ENCODE peak calls at places on chromosomes 12 and 14, in four cellular contexts. S, R, O and B are unnamed samples.

GRCh38 chr12:27782481-27782880 is 2.4 kb upstream of the MANSC4 start:
- DNase-seq in R (no peak), O (no peak), S (no peak), B (no peak)

GRCh38 chr12:8562310-8562709 is 21.6 kb upstream of the CLEC4E start:
- DNase-seq in O (no peak), S (no peak), R (no peak), B (peak)

GRCh38 chr12:50550530-50551223 is 45.9 kb downstream of the DIP2B start:
- DNase-seq in R (no peak), O (no peak), S (peak), B (peak)

GRCh38 chr12:113259499-113259953 is 38.3 kb downstream of the TPCN1 start:
- DNase-seq in R (peak), S (no peak), O (peak), B (no peak)

GRCh38 chr12:88309546-88309945 is 167.4 kb downstream of the TMTC3 start:
- DNase-seq in R (no peak), S (peak), O (peak), B (peak)

GRCh38 chr14:65356327-65356836 is 56.1 kb upstream of the FUT8 start:
- DNase-seq in R (no peak), O (peak), S (peak), B (peak)

GRCh38 chr14:43105305-43105704 is 1401.8 kb downstream of the FSCB start:
- DNase-seq in R (no peak), S (no peak), O (no peak), B (no peak)

GRCh38 chr14:24160850-24161804 is at the start of gene IRF9:
- DNase-seq in O (peak), R (peak), S (peak), B (peak)

GRCh38 chr12:23954332-23954731 is 4.9 kb upstream of the SOX5 start:
- DNase-seq in R (no peak), S (no peak), O (peak), B (no peak)

GRCh38 chr12:49274396-49275069 is 9.7 kb downstream of the TUBA1C start:
- DNase-seq in S (no peak), O (no peak), R (peak), B (no peak)

GRCh38 chr14:28661171-28661772 is 105.3 kb upstream of the FOXG1 start:
- DNase-seq in R (no peak), O (peak), S (peak), B (peak)

GRCh38 chr14:102164241-102164641 is 24.5 kb downstream of the WDR20 start:
- DNase-seq in R (no peak), O (peak), S (peak), B (peak)

GRCh38 chr12:108724890-108725151 is 6.5 kb downstream of the CORO1C start:
- DNase-seq in O (no peak), R (no peak), S (no peak), B (no peak)

GRCh38 chr12:108722463-108722862 is 8.9 kb downstream of the CORO1C start:
- DNase-seq in O (no peak), R (no peak), S (no peak), B (no peak)

GRCh38 chr12:108721824-108722223 is 9.5 kb downstream of the CORO1C start:
- DNase-seq in S (no peak), O (no peak), R (no peak), B (no peak)

GRCh38 chr12:108724054-108724889 is 7.0 kb downstream of the CORO1C start:
- DNase-seq in S (peak), R (no peak), O (no peak), B (peak)

GRCh38 chr12:108722992-108723766 is 8.1 kb downstream of the CORO1C start:
- DNase-seq in R (no peak), S (peak), O (peak), B (peak)
- TF ChIP-seq CTCF in R (no peak), S (no peak), O (no peak), B (no peak)

GRCh38 chr12:10919809-10920208 is 9.2 kb upstream of the PRH2 start:
- DNase-seq in O (no peak), S (no peak), R (no peak), B (no peak)
- H3K4me3 ChIP-seq in O (no peak), S (no peak), R (no peak), B (no peak)

GRCh38 chr12:6273931-6274687 is 36.4 kb upstream of the PLEKHG6 start:
- DNase-seq in S (no peak), O (no peak), R (peak), B (no peak)

GRCh38 chr12:6276936-6277615 is 33.4 kb upstream of the PLEKHG6 start:
- DNase-seq in S (peak), R (no peak), O (no peak), B (peak)

GRCh38 chr12:6275609-6276246 is 34.8 kb upstream of the PLEKHG6 start:
- DNase-seq in S (no peak), O (no peak), R (no peak), B (no peak)

GRCh38 chr12:6277982-6278438 is 32.5 kb upstream of the PLEKHG6 start:
- DNase-seq in O (no peak), R (no peak), S (peak), B (peak)

GRCh38 chr12:6276247-6276887 is 34.1 kb upstream of the PLEKHG6 start:
- DNase-seq in S (no peak), R (no peak), O (no peak), B (no peak)
- TF ChIP-seq CTCF in S (no peak), R (no peak), O (no peak), B (no peak)

GRCh38 chr14:37595809-37596595 is 573 bp downstream of the TTC6 start:
- DNase-seq in S (peak), O (no peak), R (no peak), B (peak)
- H3K4me3 ChIP-seq in S (peak), O (peak), R (peak), B (peak)